ENCODE peak calls at places on chromosomes 1 and 21, in seven cellular contexts. Y is neuronal stem cell, U is mesenchymal stem cell, A is mesendoderm, L is IMR-90, X is H1, W is trophoblast cell. R is an unnamed sample.
A peak's percentile ranks its signal among the peaks of the same experiment; 100 is the strongest.

GRCh38 chr1:64183380-64183984 is 19.9 kb upstream of the UBE2U start:
- DNase-seq in W (no peak), U (peak; percentile 32), L (peak; percentile 61), X (no peak), A (peak; percentile 42), Y (no peak), R (peak; percentile 59)

GRCh38 chr21:41648591-41649031 is 118.2 kb downstream of the RIPK4 start:
- DNase-seq in U (no peak), A (peak; percentile 72), L (peak; percentile 78), W (no peak), Y (no peak), X (no peak), R (no peak)

GRCh38 chr1:14415396-14415795 is 183.1 kb upstream of the KAZN start:
- DNase-seq in W (no peak), A (peak; percentile 79), L (no peak), U (no peak), Y (no peak), X (peak; percentile 69), R (peak; percentile 77)

GRCh38 chr1:119327066-119327435 is 41.5 kb upstream of the HAO2 start:
- DNase-seq in U (peak; percentile 10), W (no peak), L (no peak), X (peak; percentile 62), Y (no peak), A (peak; percentile 86), R (peak; percentile 92)

GRCh38 chr21:25573409-25574206 is 33.7 kb downstream of the MRPL39 start:
- DNase-seq in Y (no peak), U (peak; percentile 93), A (peak; percentile 26), W (peak; percentile 74), L (peak; percentile 99), X (no peak), R (no peak)

GRCh38 chr1:116855220-116855619 is 54.5 kb upstream of the PTGFRN start:
- DNase-seq in W (no peak), A (peak; percentile 56), Y (no peak), U (peak; percentile 47), L (no peak), X (no peak), R (no peak)

GRCh38 chr1:232923739-232924386 is 26.5 kb upstream of the NTPCR start:
- DNase-seq in W (no peak), X (no peak), Y (no peak), U (peak; percentile 18), L (peak; percentile 44), A (no peak), R (no peak)

GRCh38 chr1:54326577-54327385 is 79.4 kb downstream of the SSBP3 start:
- DNase-seq in U (peak; percentile 89), W (no peak), X (no peak), Y (no peak), L (peak; percentile 61), A (no peak), R (no peak)

GRCh38 chr1:2205191-2205952 is 10.8 kb upstream of the FAAP20 start:
- DNase-seq in U (peak; percentile 92), W (peak; percentile 88), Y (peak; percentile 90), L (peak; percentile 92), X (peak; percentile 98), A (peak; percentile 95), R (peak; percentile 95)

GRCh38 chr1:19869929-19870328 is 12.3 kb upstream of the OTUD3 start:
- DNase-seq in Y (no peak), W (peak; percentile 85), X (no peak), U (peak; percentile 59), A (peak; percentile 52), L (peak; percentile 58), R (no peak)

GRCh38 chr1:109385417-109385816 is 12.3 kb downstream of the SORT1 start:
- DNase-seq in W (no peak), U (no peak), Y (no peak), X (no peak), A (no peak), L (no peak), R (no peak)

DNA sequence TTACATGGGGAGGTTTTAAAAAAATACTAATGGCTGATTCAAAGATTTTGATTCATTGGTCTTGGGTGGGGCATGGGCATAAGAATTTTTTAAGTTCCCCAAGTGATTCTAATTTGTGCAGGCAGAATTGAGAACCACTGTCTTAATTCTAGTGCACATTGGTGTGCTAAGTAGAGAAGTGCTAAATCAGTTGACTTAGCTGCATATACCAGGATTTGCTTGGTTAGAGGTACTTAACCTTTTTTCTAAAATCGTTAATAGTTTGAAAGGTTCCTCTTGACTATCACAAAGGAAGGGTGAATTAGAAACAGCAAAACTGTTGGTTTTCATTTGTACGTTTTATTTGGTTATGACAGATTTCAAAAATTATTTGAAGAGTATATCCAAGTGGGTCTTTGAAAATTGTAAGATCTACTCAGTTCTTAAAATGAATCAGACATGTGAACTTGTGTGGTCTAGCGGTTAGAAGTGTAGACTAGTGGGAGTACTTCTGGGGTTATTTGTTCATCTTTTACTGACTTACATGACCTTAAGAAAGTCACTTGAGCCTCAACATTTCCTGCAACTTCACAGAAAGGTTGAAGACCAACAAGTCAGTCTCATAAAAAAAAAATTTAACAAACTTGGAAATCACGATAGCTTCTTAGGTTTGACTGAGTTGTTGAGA is 66.7 kb downstream of the RPAP2 start:
- DNase-seq in X (no peak), A (no peak), L (no peak), W (no peak), U (no peak), Y (no peak), R (no peak)
- H3K4ac ChIP-seq in X (no peak overlapping the region), A (no peak overlapping the region), L (no peak overlapping the region), W (no peak overlapping the region), U (no peak overlapping the region), Y (no peak overlapping the region), R (no peak overlapping the region)

GRCh38 chr1:169914534-169914933 is 20.8 kb upstream of the SCYL3 start:
- DNase-seq in W (no peak), Y (no peak), A (no peak), U (no peak), X (no peak), L (peak; percentile 65), R (no peak)

GRCh38 chr1:169921080-169921479 is 27.4 kb upstream of the SCYL3 start:
- DNase-seq in A (no peak), L (no peak), U (no peak), W (no peak), X (no peak), Y (no peak), R (no peak)

GRCh38 chr1:169924063-169924462 is 30.4 kb upstream of the SCYL3 start:
- DNase-seq in U (no peak), W (no peak), A (no peak), L (no peak), Y (no peak), X (no peak), R (no peak)

GRCh38 chr1:169915150-169915549 is 21.5 kb upstream of the SCYL3 start:
- DNase-seq in W (no peak), A (no peak), X (no peak), Y (no peak), U (no peak), L (no peak), R (no peak)

GRCh38 chr1:169918927-169919326 is 25.2 kb upstream of the SCYL3 start:
- DNase-seq in W (no peak), A (no peak), Y (no peak), X (no peak), L (no peak), U (no peak), R (no peak)
- H3K4me2 ChIP-seq in W (no peak overlapping the region), A (no peak overlapping the region), Y (no peak overlapping the region), X (no peak overlapping the region), L (no peak overlapping the region), U (no peak overlapping the region), R (no peak overlapping the region)

GRCh38 chr1:179090923-179091322 is 9.1 kb downstream of the TOR3A start:
- DNase-seq in L (no peak), W (no peak), X (no peak), U (no peak), Y (no peak), A (no peak), R (no peak)
- H3K4ac ChIP-seq in L (peak overlapping the region; percentile 28), W (no peak overlapping the region), X (no peak overlapping the region), U (no peak overlapping the region), Y (no peak overlapping the region), A (no peak overlapping the region), R (no peak overlapping the region)

DNA sequence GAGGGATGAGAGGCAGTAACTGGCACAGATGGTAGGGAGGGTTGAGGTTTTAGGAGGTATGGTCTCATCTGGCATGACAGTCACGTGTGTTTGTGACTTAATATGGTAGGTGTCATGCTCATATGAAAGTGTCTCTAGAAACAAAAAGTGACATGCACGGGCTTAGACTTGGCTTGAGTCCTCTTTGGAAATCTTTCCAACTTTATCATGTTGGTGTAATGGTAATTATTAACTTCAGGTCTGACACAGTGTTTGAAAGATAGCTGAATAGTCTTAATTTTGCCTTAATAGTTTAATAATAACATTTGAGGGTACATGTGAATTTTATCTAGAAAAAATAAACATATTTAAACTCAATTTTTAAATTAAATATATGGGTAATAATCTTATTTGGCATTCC is 218.1 kb downstream of the FMN2 start:
- DNase-seq in X (no peak), A (no peak), L (no peak), U (peak; percentile 16), Y (no peak), W (no peak), R (no peak)
- H3K4me2 ChIP-seq in X (no peak overlapping the region), A (no peak overlapping the region), L (peak overlapping the region; percentile 31), U (no peak overlapping the region), Y (no peak overlapping the region), W (no peak overlapping the region), R (no peak overlapping the region)

DNA sequence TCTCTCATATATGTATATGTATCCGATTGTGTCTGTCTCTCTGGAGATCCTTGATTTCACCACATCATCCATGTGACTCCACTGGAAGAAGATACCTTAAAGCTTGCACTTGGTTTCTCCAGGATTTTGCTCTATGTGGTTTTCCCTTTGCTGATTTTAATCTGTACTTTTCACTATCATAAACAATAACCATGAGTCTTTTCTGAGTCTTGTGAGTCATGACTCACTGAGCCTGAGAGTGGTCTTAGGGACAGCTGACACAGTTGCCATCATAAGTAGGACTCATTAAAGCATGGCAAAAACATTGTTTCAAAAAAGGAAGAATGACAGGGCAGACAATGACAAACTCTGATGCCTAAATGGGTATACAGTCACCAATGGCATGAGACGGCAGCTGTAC is 226.2 kb downstream of the AKT3 start:
- DNase-seq in W (no peak), A (no peak), U (peak; percentile 86), L (peak; percentile 86), Y (no peak), X (no peak), R (no peak)
- H3K4ac ChIP-seq in W (no peak overlapping the region), A (no peak overlapping the region), U (no peak overlapping the region), L (no peak overlapping the region), Y (no peak overlapping the region), X (no peak overlapping the region), R (no peak overlapping the region)

DNA sequence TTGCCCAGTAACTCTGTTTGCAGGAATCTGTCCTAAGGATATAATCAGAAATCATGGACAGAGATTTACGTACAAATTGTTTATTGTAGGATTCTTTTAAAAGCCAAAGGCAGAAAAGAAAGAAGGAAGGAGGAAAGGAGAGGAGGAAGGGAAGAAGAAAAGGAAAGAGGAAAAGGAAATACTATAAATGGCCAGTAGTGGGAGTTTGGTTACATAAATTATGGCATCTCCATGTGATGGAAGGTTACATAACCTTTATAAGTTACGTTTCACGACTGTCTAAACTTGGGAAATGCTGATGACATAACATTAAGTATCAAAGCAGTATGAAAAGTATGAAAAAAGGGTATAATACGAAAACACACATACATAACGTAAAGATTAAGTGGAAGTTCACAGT is 39.0 kb downstream of the SMYD2 start:
- DNase-seq in L (no peak), U (no peak), X (no peak), Y (no peak), W (no peak), A (no peak), R (no peak)
- H3K4me2 ChIP-seq in L (no peak overlapping the region), U (no peak overlapping the region), X (no peak overlapping the region), Y (no peak overlapping the region), W (no peak overlapping the region), A (no peak overlapping the region), R (no peak overlapping the region)